ENCODE peak calls at places on chromosomes 12 and 14, in four cellular contexts. L is H1, I is GM12878, V is HepG2. M is an unnamed sample.
A peak's percentile ranks its signal among the peaks of the same experiment; 100 is the strongest.

GRCh38 chr14:72254940-72255472 is 322.8 kb downstream of the RGS6 start:
- DNase-seq in I (no peak), V (no peak), L (no peak), M (no peak)

GRCh38 chr12:56188116-56188785 is 1.0 kb downstream of the SMARCC2 start:
- DNase-seq in V (no peak), L (no peak), I (no peak), M (no peak)

GRCh38 chr14:101721951-101722661 is 39.4 kb upstream of the PPP2R5C start:
- DNase-seq in V (peak; percentile 47), L (no peak), I (no peak), M (peak; percentile 0)

GRCh38 chr14:94646066-94646465 is 33.9 kb downstream of the SERPINA3 start:
- DNase-seq in L (no peak), I (no peak), V (no peak), M (no peak)

GRCh38 chr12:20392339-20392738 is 24.0 kb downstream of the PDE3A start:
- DNase-seq in I (no peak), V (no peak), L (no peak), M (no peak)

GRCh38 chr12:83265798-83266197 is 579.1 kb downstream of the TMTC2 start:
- DNase-seq in L (no peak), V (no peak), I (no peak), M (no peak)

GRCh38 chr12:31005256-31005943 is 68.3 kb upstream of the DDX11 start:
- DNase-seq in L (no peak), V (no peak), I (no peak), M (no peak)

GRCh38 chr14:99454246-99454645 is 26.4 kb downstream of the SETD3 start:
- DNase-seq in V (no peak), I (no peak), L (no peak), M (peak; percentile 13)

GRCh38 chr14:103817595-103817994 is 29.8 kb downstream of the PPP1R13B start:
- DNase-seq in V (no peak), I (no peak), L (no peak), M (no peak)

GRCh38 chr14:77638738-77639137 is 22.3 kb upstream of the SPTLC2 start:
- DNase-seq in V (no peak), I (no peak), L (no peak), M (no peak)

GRCh38 chr14:92473261-92473946 is 40.2 kb upstream of the RIN3 start:
- DNase-seq in V (peak; percentile 72), I (no peak), L (peak; percentile 29), M (no peak)

GRCh38 chr12:116180448-116180847 is 97.0 kb downstream of the MED13L start:
- DNase-seq in V (no peak), L (no peak), I (no peak), M (no peak)

GRCh38 chr14:100118377-100119011 is 41.0 kb downstream of the DEGS2 start:
- DNase-seq in L (no peak), I (no peak), V (no peak), M (no peak)

GRCh38 chr12:114916124-114916523 is 232.1 kb upstream of the TBX3 start:
- DNase-seq in L (no peak), V (no peak), I (no peak), M (no peak)

GRCh38 chr12:115966376-115966775 is 311.1 kb downstream of the MED13L start:
- DNase-seq in I (no peak), L (no peak), V (no peak), M (no peak)

GRCh38 chr14:70052990-70053389 is 135.8 kb downstream of the SLC8A3 start:
- DNase-seq in V (peak; percentile 38), L (peak; percentile 72), I (no peak), M (no peak)

GRCh38 chr12:57173089-57173488 is 25.7 kb upstream of the LRP1-AS start:
- DNase-seq in L (peak; percentile 72), V (peak; percentile 51), I (no peak), M (peak; percentile 69)

GRCh38 chr14:93160353-93160801 is 24.3 kb downstream of the MOAP1 start:
- DNase-seq in V (no peak), I (no peak), L (no peak), M (peak; percentile 62)

GRCh38 chr12:78403136-78403535 is 461.4 kb upstream of the SYT1 start:
- DNase-seq in I (no peak), V (no peak), L (no peak), M (no peak)

GRCh38 chr12:53115112-53115890 is 12.0 kb downstream of the SOAT2 start:
- DNase-seq in V (no peak), L (peak; percentile 90), I (no peak), M (peak; percentile 65)

GRCh38 chr12:112357214-112357613 is 25.0 kb downstream of the HECTD4 start:
- DNase-seq in I (no peak), L (no peak), V (no peak), M (peak; percentile 34)

GRCh38 chr12:109716512-109717389 is 3.1 kb downstream of the FAM222A start:
- DNase-seq in V (peak; percentile 31), I (no peak), L (no peak), M (no peak)

GRCh38 chr12:27316947-27317346 is 15.7 kb upstream of the BMAL2 start:
- DNase-seq in V (no peak), L (no peak), I (no peak), M (no peak)

GRCh38 chr12:80636832-80637231 is 70.6 kb upstream of the MYF6 start:
- DNase-seq in L (no peak), I (no peak), V (no peak), M (no peak)

GRCh38 chr12:32230607-32230982 is 123.9 kb downstream of the BICD1 start:
- DNase-seq in L (no peak), I (no peak), V (no peak), M (no peak)

GRCh38 chr12:130557876-130558770 is 158.0 kb downstream of the RIMBP2 start:
- DNase-seq in L (no peak), I (no peak), V (no peak), M (no peak)

GRCh38 chr12:27549801-27550652 is 26.0 kb downstream of the PPFIBP1 start:
- DNase-seq in V (peak; percentile 99), I (no peak), L (no peak), M (peak; percentile 22)

GRCh38 chr12:55728185-55728931 is 451 bp downstream of the CD63 start:
- DNase-seq in I (no peak), V (no peak), L (no peak), M (peak; percentile 65)

GRCh38 chr14:58560208-58560607 is 77.6 kb upstream of the DACT1 start:
- DNase-seq in V (no peak), I (no peak), L (no peak), M (no peak)

GRCh38 chr12:122749569-122750332 is 2.9 kb upstream of the DENR start:
- DNase-seq in L (no peak), I (no peak), V (no peak), M (peak; percentile 28)

GRCh38 chr12:67633708-67634107 is 14.8 kb upstream of the DYRK2 start:
- DNase-seq in L (no peak), V (no peak), I (no peak), M (no peak)

GRCh38 chr14:77498120-77498979 is at the start of gene ISM2:
- DNase-seq in L (peak; percentile 72), I (no peak), V (peak; percentile 44), M (peak; percentile 80)

GRCh38 chr12:105393586-105393985 is 63.1 kb downstream of the C12orf75 start:
- DNase-seq in L (no peak), V (no peak), I (no peak), M (no peak)

GRCh38 chr14:56810850-56811595 is 744 bp upstream of the OTX2 start:
- DNase-seq in V (no peak), L (peak; percentile 63), I (no peak), M (no peak)
- TF ChIP-seq EZH2 in V (no peak), L (no peak), I (no peak), M (no peak)

DNA sequence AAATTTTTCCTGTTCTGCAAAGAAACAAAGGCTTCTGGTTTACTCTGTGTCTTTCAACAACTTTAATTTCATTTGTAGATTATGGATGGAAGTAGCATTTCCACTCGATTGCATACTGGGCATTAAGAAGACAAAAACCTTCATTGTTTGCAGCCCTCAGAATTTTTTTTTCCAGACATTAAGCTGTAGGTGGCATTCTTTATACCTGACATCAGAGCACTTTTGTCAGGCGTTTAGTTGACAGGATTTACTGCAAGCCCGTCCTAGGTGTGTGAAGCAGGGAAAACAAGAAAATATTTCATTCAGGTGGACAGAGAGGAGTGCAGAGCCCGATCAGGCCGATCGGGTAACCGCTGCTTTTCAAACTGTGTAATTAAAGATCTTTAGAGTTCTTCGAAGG is 107.5 kb downstream of the TMEM260 start:
- DNase-seq in I (no peak), V (no peak), L (no peak), M (no peak)
- TF ChIP-seq EP300 in I (no peak), V (no peak), L (no peak), M (no peak)

DNA sequence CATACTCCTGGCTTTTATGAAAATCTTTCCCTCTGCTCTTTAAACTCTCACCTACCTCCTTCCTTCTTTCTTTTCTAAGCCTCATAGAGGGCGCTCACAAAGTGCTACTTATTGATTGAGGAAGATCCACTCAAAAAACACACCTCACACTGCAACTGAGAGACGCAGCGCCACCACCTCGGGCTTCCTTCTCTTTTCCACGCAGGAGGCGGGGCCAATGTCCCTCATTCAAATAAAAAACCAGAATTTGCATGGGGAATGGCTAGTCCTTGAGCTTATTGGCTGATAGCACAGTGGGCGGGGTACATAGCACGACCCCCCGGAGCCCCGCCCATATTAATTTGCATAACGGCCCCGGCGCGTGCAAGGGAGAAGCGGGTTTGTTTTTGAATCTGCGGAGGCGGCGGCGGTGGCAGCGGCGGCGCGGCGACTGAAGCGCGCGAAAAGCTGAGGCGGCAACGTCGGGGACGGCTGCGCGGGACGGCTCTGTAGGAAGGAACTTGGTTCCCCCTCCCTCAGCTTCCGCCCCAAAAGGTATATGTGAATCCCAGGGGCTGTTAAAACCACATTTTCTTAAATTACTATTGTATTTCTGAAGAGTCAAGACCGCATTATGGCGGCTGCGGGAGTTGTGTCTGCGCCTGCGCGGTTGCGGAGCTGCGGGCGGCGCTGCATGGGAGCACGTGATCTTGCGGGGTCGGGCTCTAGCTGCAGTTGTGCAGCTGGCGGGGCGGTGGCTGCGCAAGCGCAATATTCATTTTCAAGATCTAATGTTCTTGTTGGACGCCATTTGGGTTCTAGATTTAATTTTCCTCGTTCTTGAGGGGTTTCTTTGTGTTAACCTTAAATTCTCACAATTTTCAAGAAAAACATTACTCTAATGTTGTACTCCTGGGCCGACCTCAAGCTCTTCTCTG is at the start of gene ATF7IP:
- DNase-seq in I (peak; percentile 83), V (peak; percentile 29), L (peak; percentile 93), M (peak; percentile 75)
- TF ChIP-seq EZH2 in I (no peak), V (no peak), L (no peak), M (no peak)

GRCh38 chr12:49364989-49365388 is 2.3 kb upstream of the SPATS2 start:
- DNase-seq in I (no peak), V (no peak), L (no peak), M (no peak)

GRCh38 chr12:49367381-49368239 is at the start of gene SPATS2:
- DNase-seq in L (peak; percentile 99), V (no peak), I (no peak), M (no peak)

GRCh38 chr12:49365542-49365941 is 1.7 kb upstream of the SPATS2 start:
- DNase-seq in I (no peak), V (no peak), L (no peak), M (peak; percentile 29)

GRCh38 chr12:49368240-49368600 is 958 bp downstream of the SPATS2 start:
- DNase-seq in I (no peak), L (no peak), V (no peak), M (no peak)

GRCh38 chr12:49366652-49367380 is 446 bp upstream of the SPATS2 start:
- DNase-seq in L (peak; percentile 94), V (peak; percentile 88), I (peak; percentile 73), M (peak; percentile 97)
- TF ChIP-seq EP300 in L (no peak), V (no peak), I (no peak), M (no peak)

M was measured in K562.